ENCODE peak calls at places on chromosomes 11 and 22, in seven cellular contexts. C is effector memory CD8-positive, alpha-beta T cell; W is nephron progenitor cell; K is smooth muscle cell of the brain vasculature; J is H4; R is GM03348; F is HEK293T. O is an unnamed sample.

GRCh38 chr11:124672531-124673215 is 866 bp downstream of the SIAE start:
- DNase-seq in C (no peak), W (no peak), K (no peak), J (no peak), R (no peak), F (no peak), O (no peak)

GRCh38 chr22:39130892-39131855 is 21.3 kb downstream of the CBX7 start:
- DNase-seq in C (no peak), W (no peak), K (no peak), J (no peak), R (no peak), F (no peak), O (no peak)

GRCh38 chr11:44770401-44770800 is 43.6 kb downstream of the TSPAN18 start:
- DNase-seq in C (no peak), W (no peak), K (no peak), J (no peak), R (no peak), F (no peak), O (no peak)

GRCh38 chr11:67632982-67633755 is 3.4 kb upstream of the NUDT8 start:
- DNase-seq in C (no peak), W (no peak), K (no peak), J (no peak), R (no peak), F (no peak), O (no peak)

GRCh38 chr11:117884994-117885393 is 8.5 kb upstream of the FXYD6 start:
- DNase-seq in C (no peak), W (no peak), K (no peak), J (no peak), R (no peak), F (no peak), O (no peak)

GRCh38 chr11:118142081-118142480 is 10.5 kb downstream of the SCN4B start:
- DNase-seq in C (no peak), W (no peak), K (no peak), J (no peak), R (no peak), F (no peak), O (no peak)

GRCh38 chr22:28942801-28943500 is 59.6 kb downstream of the ZNRF3 start:
- DNase-seq in C (no peak), W (peak; percentile 57), K (no peak), J (no peak), R (no peak), F (no peak), O (no peak)

GRCh38 chr11:114496915-114497314 is 57.6 kb downstream of the REXO2 start:
- DNase-seq in C (no peak), W (no peak), K (no peak), J (no peak), R (no peak), F (no peak), O (no peak)

GRCh38 chr11:13687271-13687670 is 18.8 kb downstream of the FAR1 start:
- DNase-seq in C (no peak), W (no peak), K (no peak), J (no peak), R (no peak), F (no peak), O (no peak)

GRCh38 chr22:33076368-33076767 is 18.2 kb upstream of the SYN3 start:
- DNase-seq in C (no peak), W (peak; percentile 27), K (no peak), J (no peak), R (no peak), F (no peak), O (no peak)

GRCh38 chr11:64384981-64385952 is 26.3 kb downstream of the RPS6KA4 start:
- DNase-seq in C (no peak), W (no peak), K (no peak), J (no peak), R (no peak), F (no peak), O (no peak)

GRCh38 chr11:37502202-37502601 is 904.2 kb upstream of the RAG2 start:
- DNase-seq in C (no peak), W (no peak), K (no peak), J (peak; percentile 24), R (no peak), F (no peak), O (no peak)

GRCh38 chr11:118167253-118167652 is 9.2 kb downstream of the SCN2B start:
- DNase-seq in C (no peak), W (no peak), K (no peak), J (no peak), R (no peak), F (no peak), O (no peak)

GRCh38 chr11:1153951-1154487 is 3.7 kb upstream of the MUC5AC start:
- DNase-seq in C (no peak), W (no peak), K (peak; percentile 39), J (peak; percentile 73), R (peak; percentile 88), F (no peak), O (no peak)

GRCh38 chr11:66879583-66879982 is 22.7 kb downstream of the LRFN4 start:
- DNase-seq in C (no peak), W (no peak), K (no peak), J (no peak), R (no peak), F (no peak), O (no peak)

GRCh38 chr11:11396290-11397042 is 43.4 kb upstream of the CSNK2A3 start:
- DNase-seq in C (no peak), W (no peak), K (no peak), J (peak; percentile 30), R (peak; percentile 73), F (no peak), O (no peak)

GRCh38 chr11:119991669-119992068 is 146.2 kb downstream of the TRIM29 start:
- DNase-seq in C (no peak), W (peak; percentile 42), K (no peak), J (no peak), R (no peak), F (no peak), O (no peak)

GRCh38 chr11:94544832-94545640 is 1.3 kb downstream of the FUT4 start:
- DNase-seq in C (no peak), W (no peak), K (no peak), J (no peak), R (peak; percentile 44), F (no peak), O (no peak)

GRCh38 chr11:63574856-63575602 is 11.8 kb upstream of the PLAAT2 start:
- DNase-seq in C (no peak), W (no peak), K (no peak), J (no peak), R (no peak), F (no peak), O (no peak)

GRCh38 chr11:77560605-77561004 is 29.1 kb upstream of the AQP11 start:
- DNase-seq in C (no peak), W (no peak), K (no peak), J (no peak), R (peak; percentile 27), F (no peak), O (no peak)

GRCh38 chr11:122439911-122440782 is 215.4 kb upstream of the UBASH3B start:
- DNase-seq in C (no peak), W (peak; percentile 38), K (peak; percentile 24), J (peak; percentile 30), R (peak; percentile 55), F (no peak), O (no peak)

GRCh38 chr11:69369945-69370344 is 76.0 kb downstream of the MYEOV start:
- DNase-seq in C (no peak), W (no peak), K (no peak), J (no peak), R (no peak), F (no peak), O (no peak)

GRCh38 chr11:114307524-114308203 is 11.5 kb downstream of the NNMT start:
- DNase-seq in C (no peak), W (no peak), K (no peak), J (peak; percentile 85), R (peak; percentile 67), F (no peak), O (no peak)

GRCh38 chr11:134021326-134021725 is 47.5 kb upstream of the JAM3 start:
- DNase-seq in C (no peak), W (no peak), K (no peak), J (no peak), R (no peak), F (no peak), O (no peak)

GRCh38 chr11:17734986-17735822 is 623 bp downstream of the KCNC1 start:
- DNase-seq in C (peak; percentile 3), W (peak; percentile 93), K (peak; percentile 26), J (peak; percentile 50), R (peak; percentile 92), F (peak; percentile 64), O (peak; percentile 47)

GRCh38 chr22:46965552-46966494 is 203.4 kb downstream of the TBC1D22A start:
- DNase-seq in C (no peak), W (no peak), K (no peak), J (no peak), R (no peak), F (no peak), O (no peak)

GRCh38 chr11:116838321-116839084 is 1.1 kb upstream of the APOA1 start:
- DNase-seq in C (no peak), W (no peak), K (no peak), J (no peak), R (no peak), F (no peak), O (no peak)

GRCh38 chr11:29009426-29009825 is 901.2 kb downstream of the METTL15 start:
- DNase-seq in C (no peak), W (no peak), K (no peak), J (no peak), R (no peak), F (no peak), O (no peak)

GRCh38 chr11:126607776-126608625 is 252.5 kb downstream of the ST3GAL4 start:
- DNase-seq in C (no peak), W (no peak), K (no peak), J (no peak), R (no peak), F (no peak), O (no peak)

GRCh38 chr22:17074648-17075002 is 10.2 kb upstream of the IL17RA start:
- DNase-seq in C (no peak), W (no peak), K (no peak), J (no peak), R (peak; percentile 26), F (no peak), O (no peak)

GRCh38 chr11:287821-288327 is 1.1 kb upstream of the PGGHG start:
- DNase-seq in C (no peak), W (peak; percentile 15), K (no peak), J (no peak), R (no peak), F (no peak), O (no peak)

GRCh38 chr22:29751139-29751538 is 15.7 kb downstream of the ZMAT5 start:
- DNase-seq in C (peak; percentile 19), W (no peak), K (no peak), J (no peak), R (no peak), F (no peak), O (no peak)

O was measured in germinal center.